ENCODE peak calls at places on chromosomes 3 and 15, in eight cellular contexts. One of them, this sample, is unnamed.

GRCh38 chr3:41565003-41565402 is 365.7 kb downstream of the CTNNB1 start:
- DNase-seq in PC-9: no peak
- DNase-seq in mammary epithelial cell: no peak
- DNase-seq in neural progenitor cell: no peak
- DNase-seq in DND-41: no peak
- DNase-seq in hepatocyte: no peak
- DNase-seq in K562: no peak
- DNase-seq in PC-3: no peak
- DNase-seq in this sample: no peak

GRCh38 chr15:82699726-82700125 is 9.9 kb downstream of the AP3B2 start:
- DNase-seq in PC-9: no peak
- DNase-seq in mammary epithelial cell: no peak
- DNase-seq in neural progenitor cell: peak; percentile 83
- DNase-seq in DND-41: no peak
- DNase-seq in hepatocyte: no peak
- DNase-seq in K562: no peak
- DNase-seq in PC-3: no peak
- DNase-seq in this sample: no peak

GRCh38 chr3:176759815-176760506 is 437.3 kb downstream of the TBL1XR1 start:
- DNase-seq in PC-9: no peak
- DNase-seq in mammary epithelial cell: no peak
- DNase-seq in neural progenitor cell: no peak
- DNase-seq in DND-41: no peak
- DNase-seq in hepatocyte: peak; percentile 29
- DNase-seq in K562: no peak
- DNase-seq in PC-3: no peak
- DNase-seq in this sample: no peak

GRCh38 chr3:107660316-107660976 is 137.7 kb downstream of the BBX start:
- DNase-seq in PC-9: no peak
- DNase-seq in mammary epithelial cell: no peak
- DNase-seq in neural progenitor cell: peak; percentile 32
- DNase-seq in DND-41: no peak
- DNase-seq in hepatocyte: peak; percentile 57
- DNase-seq in K562: no peak
- DNase-seq in PC-3: peak; percentile 43
- DNase-seq in this sample: no peak

GRCh38 chr3:877001-877400 is 215.8 kb upstream of the CNTN6 start:
- DNase-seq in PC-9: no peak
- DNase-seq in mammary epithelial cell: no peak
- DNase-seq in neural progenitor cell: no peak
- DNase-seq in DND-41: no peak
- DNase-seq in hepatocyte: no peak
- DNase-seq in K562: no peak
- DNase-seq in PC-3: no peak
- DNase-seq in this sample: no peak

GRCh38 chr3:195139876-195140240 is 131.1 kb downstream of the XXYLT1 start:
- DNase-seq in PC-9: peak; percentile 47
- DNase-seq in mammary epithelial cell: peak; percentile 71
- DNase-seq in neural progenitor cell: no peak
- DNase-seq in DND-41: no peak
- DNase-seq in hepatocyte: peak; percentile 64
- DNase-seq in K562: peak; percentile 42
- DNase-seq in PC-3: peak; percentile 72
- DNase-seq in this sample: no peak

GRCh38 chr3:178139116-178139515 is 397.1 kb upstream of the KCNMB2 start:
- DNase-seq in PC-9: no peak
- DNase-seq in mammary epithelial cell: no peak
- DNase-seq in neural progenitor cell: no peak
- DNase-seq in DND-41: no peak
- DNase-seq in hepatocyte: no peak
- DNase-seq in K562: no peak
- DNase-seq in PC-3: no peak
- DNase-seq in this sample: no peak

GRCh38 chr3:141860766-141861513 is 15.5 kb upstream of the ATP1B3 start:
- DNase-seq in PC-9: no peak
- DNase-seq in mammary epithelial cell: no peak
- DNase-seq in neural progenitor cell: no peak
- DNase-seq in DND-41: no peak
- DNase-seq in hepatocyte: no peak
- DNase-seq in K562: no peak
- DNase-seq in PC-3: no peak
- DNase-seq in this sample: peak; percentile 94

GRCh38 chr3:196894557-196895295 is 27.0 kb downstream of the SENP5 start:
- DNase-seq in PC-9: no peak
- DNase-seq in mammary epithelial cell: no peak
- DNase-seq in neural progenitor cell: no peak
- DNase-seq in DND-41: no peak
- DNase-seq in hepatocyte: no peak
- DNase-seq in K562: no peak
- DNase-seq in PC-3: no peak
- DNase-seq in this sample: no peak

GRCh38 chr3:171204942-171205341 is 178.4 kb upstream of the SLC2A2 start:
- DNase-seq in PC-9: no peak
- DNase-seq in mammary epithelial cell: no peak
- DNase-seq in neural progenitor cell: no peak
- DNase-seq in DND-41: no peak
- DNase-seq in hepatocyte: no peak
- DNase-seq in K562: no peak
- DNase-seq in PC-3: peak; percentile 51
- DNase-seq in this sample: no peak

GRCh38 chr15:42100021-42100800 is 5.8 kb upstream of the PLA2G4D start:
- DNase-seq in PC-9: no peak
- DNase-seq in mammary epithelial cell: peak; percentile 24
- DNase-seq in neural progenitor cell: no peak
- DNase-seq in DND-41: no peak
- DNase-seq in hepatocyte: no peak
- DNase-seq in K562: no peak
- DNase-seq in PC-3: peak; percentile 86
- DNase-seq in this sample: no peak

GRCh38 chr3:171122212-171122611 is 95.7 kb upstream of the SLC2A2 start:
- DNase-seq in PC-9: no peak
- DNase-seq in mammary epithelial cell: no peak
- DNase-seq in neural progenitor cell: peak; percentile 11
- DNase-seq in DND-41: no peak
- DNase-seq in hepatocyte: no peak
- DNase-seq in K562: no peak
- DNase-seq in PC-3: no peak
- DNase-seq in this sample: no peak

DNA sequence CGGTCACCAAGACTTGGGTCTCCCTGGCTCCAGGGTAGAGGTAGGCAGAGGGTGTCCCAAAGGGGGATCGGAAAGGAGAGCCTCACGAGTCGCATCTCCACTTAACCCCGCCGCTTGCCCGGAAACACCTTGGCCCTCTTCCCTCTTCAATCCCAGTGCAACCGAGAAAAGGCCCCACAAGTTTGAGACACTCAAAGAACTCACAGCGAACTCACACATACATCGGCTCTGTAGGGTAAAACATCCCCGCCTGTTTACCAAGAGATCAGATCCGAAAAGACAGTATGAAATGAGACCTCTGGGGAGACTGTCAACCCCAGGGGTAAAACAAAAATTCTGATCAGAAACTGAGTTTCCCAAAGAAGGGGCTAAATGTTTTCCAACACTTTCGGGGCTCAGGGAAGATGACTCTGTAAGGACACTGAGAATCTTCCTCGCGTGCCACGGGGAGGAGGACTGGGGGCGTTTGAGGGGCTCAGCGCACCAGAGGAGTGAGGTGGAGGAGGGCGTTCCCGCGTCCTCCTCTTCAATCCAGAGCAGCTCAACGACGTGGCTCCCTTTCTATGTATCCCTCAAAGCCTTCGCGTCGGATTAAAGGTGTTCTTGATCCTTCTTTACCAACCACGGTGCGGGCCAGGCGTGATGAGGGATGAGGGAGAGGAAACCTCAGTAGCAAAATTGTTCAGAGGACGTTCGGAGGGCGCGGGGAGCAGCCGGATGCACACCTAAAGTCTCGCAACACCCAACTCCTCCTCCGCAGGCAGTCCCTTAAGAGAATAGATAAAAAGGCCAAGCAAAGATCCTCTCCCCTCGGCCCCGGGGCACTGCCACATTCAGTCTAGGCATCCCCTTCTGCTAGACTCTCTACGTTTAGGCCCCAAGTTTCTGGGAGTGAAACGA is 3.7 kb downstream of the WNT5A start:
- DNase-seq in PC-9: no peak
- DNase-seq in mammary epithelial cell: no peak
- DNase-seq in neural progenitor cell: peak; percentile 63
- DNase-seq in DND-41: no peak
- DNase-seq in hepatocyte: no peak
- DNase-seq in K562: no peak
- DNase-seq in PC-3: no peak
- DNase-seq in this sample: no peak
- TF ChIP-seq EZH2 in PC-9: no peak
- TF ChIP-seq EZH2 in mammary epithelial cell: no peak
- TF ChIP-seq EZH2 in neural progenitor cell: peak; percentile 68
- TF ChIP-seq EZH2 in DND-41: no peak
- TF ChIP-seq EZH2 in hepatocyte: peak; percentile 35
- TF ChIP-seq EZH2 in K562: no peak
- TF ChIP-seq EZH2 in PC-3: no peak
- TF ChIP-seq EZH2 in this sample: no peak

GRCh38 chr3:172601066-172601832 is 78.0 kb upstream of the TNFSF10 start:
- DNase-seq in PC-9: no peak
- DNase-seq in mammary epithelial cell: no peak
- DNase-seq in neural progenitor cell: no peak
- DNase-seq in DND-41: no peak
- DNase-seq in hepatocyte: no peak
- DNase-seq in K562: no peak
- DNase-seq in PC-3: no peak
- DNase-seq in this sample: no peak
- H3K9me3 ChIP-seq in PC-9: no peaks in the 10 kb centered on the region
- H3K9me3 ChIP-seq in mammary epithelial cell: no peaks in the 10 kb centered on the region
- H3K9me3 ChIP-seq in neural progenitor cell: no peaks in the 10 kb centered on the region
- H3K9me3 ChIP-seq in DND-41: no peaks in the 10 kb centered on the region
- H3K9me3 ChIP-seq in hepatocyte: no peaks in the 10 kb centered on the region
- H3K9me3 ChIP-seq in K562: no peaks in the 10 kb centered on the region
- H3K9me3 ChIP-seq in PC-3: no peaks in the 10 kb centered on the region
- H3K9me3 ChIP-seq in this sample: no peaks in the 10 kb centered on the region

DNA sequence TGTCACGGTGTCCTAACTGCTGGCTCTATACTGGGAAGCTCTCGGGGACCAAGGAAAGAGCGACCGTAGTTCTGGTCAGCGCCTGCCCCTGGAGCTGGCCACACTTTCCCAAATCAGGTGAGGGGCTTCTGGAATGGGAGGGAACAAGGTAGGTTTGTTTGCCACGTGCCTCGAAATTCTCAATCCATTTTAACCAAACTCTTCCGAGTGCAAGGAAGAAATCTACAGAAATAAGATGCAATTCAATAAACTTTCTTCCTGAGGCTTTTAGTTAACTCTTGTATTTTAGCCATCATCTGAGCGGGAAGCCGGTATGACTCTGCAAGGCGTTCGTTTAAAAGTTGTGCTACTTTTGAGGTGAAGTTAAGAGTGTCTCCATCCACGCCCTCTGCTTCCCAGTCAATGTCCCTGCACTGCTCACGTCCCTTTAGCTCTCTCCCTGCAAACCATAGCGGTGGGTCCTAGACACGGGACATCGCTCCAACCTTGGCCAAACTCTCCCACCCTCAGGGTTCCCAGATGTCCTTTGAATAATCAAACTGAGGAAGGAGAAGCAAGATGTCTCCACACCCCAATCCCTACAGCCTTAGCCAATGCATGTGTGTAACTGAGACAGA is 595 bp downstream of the AGTR1 start:
- DNase-seq in PC-9: no peak
- DNase-seq in mammary epithelial cell: no peak
- DNase-seq in neural progenitor cell: no peak
- DNase-seq in DND-41: no peak
- DNase-seq in hepatocyte: no peak
- DNase-seq in K562: no peak
- DNase-seq in PC-3: no peak
- DNase-seq in this sample: no peak
- TF ChIP-seq EZH2 in PC-9: no peak
- TF ChIP-seq EZH2 in mammary epithelial cell: no peak
- TF ChIP-seq EZH2 in neural progenitor cell: no peak
- TF ChIP-seq EZH2 in DND-41: no peak
- TF ChIP-seq EZH2 in hepatocyte: no peak
- TF ChIP-seq EZH2 in K562: no peak
- TF ChIP-seq EZH2 in PC-3: peak; percentile 45
- TF ChIP-seq EZH2 in this sample: no peak

DNA sequence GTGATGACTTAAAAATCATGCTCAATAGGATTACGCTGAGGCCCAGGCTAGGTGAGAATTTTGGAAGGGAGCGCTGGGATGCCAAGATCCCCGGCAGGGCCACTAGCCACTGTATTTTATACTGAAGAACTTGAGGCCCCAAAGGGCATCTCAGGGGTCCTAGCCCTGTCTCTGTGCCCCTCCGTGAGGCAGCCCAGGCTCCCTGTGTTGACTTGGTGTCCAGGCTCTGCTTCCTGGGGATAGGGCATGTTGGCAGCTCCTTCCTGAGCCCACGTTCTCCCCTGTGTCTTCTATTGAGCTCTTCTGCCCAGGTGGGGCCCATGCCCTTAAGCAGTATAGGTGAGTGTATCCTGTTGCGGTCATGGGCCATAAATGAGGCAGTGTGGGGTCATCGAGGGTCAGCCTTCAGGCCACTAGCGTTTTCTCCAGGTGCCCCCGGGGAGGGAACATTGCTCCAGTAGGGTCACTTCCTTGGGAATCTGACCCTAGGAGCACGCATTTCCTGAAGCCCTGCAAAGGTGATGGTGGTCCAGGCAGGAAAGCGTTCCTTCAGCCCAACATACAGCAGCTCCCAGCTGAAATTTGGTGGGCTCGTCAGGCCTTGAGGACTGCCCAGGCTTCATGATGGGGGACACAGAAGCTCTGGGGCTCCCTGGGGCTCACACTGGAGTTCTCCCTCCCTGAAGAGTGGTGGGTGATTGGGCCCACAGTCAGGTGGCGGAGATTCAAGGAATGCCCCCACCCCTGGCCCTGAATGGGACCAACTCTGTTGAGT is 189.4 kb downstream of the UBE3A start:
- DNase-seq in PC-9: no peak
- DNase-seq in mammary epithelial cell: no peak
- DNase-seq in neural progenitor cell: no peak
- DNase-seq in DND-41: no peak
- DNase-seq in hepatocyte: no peak
- DNase-seq in K562: no peak
- DNase-seq in PC-3: no peak
- DNase-seq in this sample: no peak
- H3K9me3 ChIP-seq in PC-9: no peaks in the 10 kb centered on the region
- H3K9me3 ChIP-seq in mammary epithelial cell: peaks cover 51% of the 10 kb centered on the region
- H3K9me3 ChIP-seq in neural progenitor cell: no peaks in the 10 kb centered on the region
- H3K9me3 ChIP-seq in DND-41: peaks cover 7% of the 10 kb centered on the region
- H3K9me3 ChIP-seq in hepatocyte: no peaks in the 10 kb centered on the region
- H3K9me3 ChIP-seq in K562: no peaks in the 10 kb centered on the region
- H3K9me3 ChIP-seq in PC-3: peaks cover 10% of the 10 kb centered on the region
- H3K9me3 ChIP-seq in this sample: no peaks in the 10 kb centered on the region

DNA sequence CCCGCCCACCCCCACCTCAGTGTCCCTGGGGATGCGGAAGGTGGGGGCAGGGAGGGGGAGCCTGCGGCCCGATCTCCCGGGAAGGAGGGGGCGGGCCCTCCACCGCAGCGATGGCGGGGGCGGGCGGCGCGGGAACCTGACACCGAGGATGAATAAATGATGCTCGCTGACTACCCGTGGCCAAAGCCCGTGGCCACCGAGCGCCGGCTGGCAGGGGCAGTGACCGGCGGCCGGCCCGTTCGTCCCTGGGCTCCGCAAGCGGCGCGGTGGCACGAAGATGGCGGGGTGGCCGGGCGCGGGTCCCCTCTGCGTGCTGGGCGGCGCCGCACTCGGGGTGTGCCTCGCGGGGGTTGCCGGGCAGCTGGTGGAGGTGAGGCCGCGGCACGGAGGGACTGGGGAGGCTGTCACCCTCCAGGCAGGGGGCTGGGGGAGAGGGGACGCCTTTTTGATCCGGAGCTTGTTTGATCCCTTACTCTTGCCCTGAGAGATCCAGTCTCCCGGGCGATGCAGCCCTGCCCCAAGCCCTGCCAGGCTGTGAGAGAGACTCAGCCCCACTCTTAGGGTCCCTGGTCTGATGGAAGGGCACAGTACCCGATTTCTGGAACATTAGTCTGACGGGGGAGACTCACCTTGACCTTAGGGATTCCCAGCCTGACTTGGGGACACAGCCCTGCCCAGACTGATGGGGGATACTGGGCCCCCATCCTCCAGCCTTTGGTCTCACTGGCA is at the start of gene TMIE:
- DNase-seq in PC-9: no peak
- DNase-seq in mammary epithelial cell: no peak
- DNase-seq in neural progenitor cell: peak; percentile 65
- DNase-seq in DND-41: no peak
- DNase-seq in hepatocyte: no peak
- DNase-seq in K562: peak; percentile 72
- DNase-seq in PC-3: no peak
- DNase-seq in this sample: no peak
- TF ChIP-seq EZH2 in PC-9: no peak
- TF ChIP-seq EZH2 in mammary epithelial cell: no peak
- TF ChIP-seq EZH2 in neural progenitor cell: peak; percentile 39
- TF ChIP-seq EZH2 in DND-41: no peak
- TF ChIP-seq EZH2 in hepatocyte: peak; percentile 42
- TF ChIP-seq EZH2 in K562: no peak
- TF ChIP-seq EZH2 in PC-3: no peak
- TF ChIP-seq EZH2 in this sample: no peak